ENCODE peak calls at places on chromosomes 5 and 9, in seven cellular contexts. One of them, this sample, is unnamed.

GRCh38 chr5:103624748-103625147 is 62.2 kb upstream of the NUDT12 start:
- DNase-seq in endothelial cell of umbilical vein: peak; percentile 22
- DNase-seq in right lobe of liver: no peak
- DNase-seq in Peyer's patch: no peak
- DNase-seq in heart left ventricle: no peak
- DNase-seq in tibial nerve: no peak
- DNase-seq in ovary: no peak
- DNase-seq in this sample: no peak

GRCh38 chr5:72767289-72768010 is 49.0 kb upstream of the TNPO1 start:
- DNase-seq in endothelial cell of umbilical vein: peak; percentile 2
- DNase-seq in right lobe of liver: peak; percentile 72
- DNase-seq in Peyer's patch: no peak
- DNase-seq in heart left ventricle: no peak
- DNase-seq in tibial nerve: no peak
- DNase-seq in ovary: no peak
- DNase-seq in this sample: no peak

GRCh38 chr5:76326559-76327351 is 76.3 kb upstream of the IQGAP2 start:
- DNase-seq in endothelial cell of umbilical vein: no peak
- DNase-seq in right lobe of liver: no peak
- DNase-seq in Peyer's patch: no peak
- DNase-seq in heart left ventricle: no peak
- DNase-seq in tibial nerve: no peak
- DNase-seq in ovary: no peak
- DNase-seq in this sample: no peak

GRCh38 chr9:124792976-124793594 is 16.2 kb downstream of the OLFML2A start:
- DNase-seq in endothelial cell of umbilical vein: no peak
- DNase-seq in right lobe of liver: no peak
- DNase-seq in Peyer's patch: no peak
- DNase-seq in heart left ventricle: no peak
- DNase-seq in tibial nerve: no peak
- DNase-seq in ovary: peak; percentile 64
- DNase-seq in this sample: no peak

GRCh38 chr9:134434896-134435506 is 108.7 kb downstream of the RXRA start:
- DNase-seq in endothelial cell of umbilical vein: peak; percentile 94
- DNase-seq in right lobe of liver: peak; percentile 98
- DNase-seq in Peyer's patch: peak; percentile 51
- DNase-seq in heart left ventricle: peak; percentile 96
- DNase-seq in tibial nerve: peak; percentile 96
- DNase-seq in ovary: peak; percentile 98
- DNase-seq in this sample: peak; percentile 97

GRCh38 chr5:141639357-141640050 is 2.7 kb downstream of the RELL2 start:
- DNase-seq in endothelial cell of umbilical vein: no peak
- DNase-seq in right lobe of liver: no peak
- DNase-seq in Peyer's patch: no peak
- DNase-seq in heart left ventricle: no peak
- DNase-seq in tibial nerve: no peak
- DNase-seq in ovary: no peak
- DNase-seq in this sample: peak; percentile 82

GRCh38 chr9:131347376-131348020 is 46.4 kb upstream of the PRRC2B start:
- DNase-seq in endothelial cell of umbilical vein: no peak
- DNase-seq in right lobe of liver: no peak
- DNase-seq in Peyer's patch: no peak
- DNase-seq in heart left ventricle: no peak
- DNase-seq in tibial nerve: no peak
- DNase-seq in ovary: no peak
- DNase-seq in this sample: peak; percentile 56

GRCh38 chr5:17089690-17090089 is 127.7 kb upstream of the BASP1 start:
- DNase-seq in endothelial cell of umbilical vein: no peak
- DNase-seq in right lobe of liver: no peak
- DNase-seq in Peyer's patch: no peak
- DNase-seq in heart left ventricle: no peak
- DNase-seq in tibial nerve: no peak
- DNase-seq in ovary: no peak
- DNase-seq in this sample: no peak

GRCh38 chr5:15914603-15915002 is 265.0 kb downstream of the MARCHF11 start:
- DNase-seq in endothelial cell of umbilical vein: no peak
- DNase-seq in right lobe of liver: no peak
- DNase-seq in Peyer's patch: no peak
- DNase-seq in heart left ventricle: no peak
- DNase-seq in tibial nerve: no peak
- DNase-seq in ovary: no peak
- DNase-seq in this sample: no peak

GRCh38 chr9:96109718-96110351 is 192.1 kb downstream of the HSD17B3 start:
- DNase-seq in endothelial cell of umbilical vein: peak; percentile 19
- DNase-seq in right lobe of liver: no peak
- DNase-seq in Peyer's patch: no peak
- DNase-seq in heart left ventricle: no peak
- DNase-seq in tibial nerve: no peak
- DNase-seq in ovary: no peak
- DNase-seq in this sample: no peak

GRCh38 chr9:124482431-124483031 is 24.7 kb downstream of the NR5A1 start:
- DNase-seq in endothelial cell of umbilical vein: no peak
- DNase-seq in right lobe of liver: no peak
- DNase-seq in Peyer's patch: no peak
- DNase-seq in heart left ventricle: no peak
- DNase-seq in tibial nerve: no peak
- DNase-seq in ovary: no peak
- DNase-seq in this sample: no peak

GRCh38 chr5:56323505-56323904 is 90.4 kb upstream of the ANKRD55 start:
- DNase-seq in endothelial cell of umbilical vein: no peak
- DNase-seq in right lobe of liver: no peak
- DNase-seq in Peyer's patch: no peak
- DNase-seq in heart left ventricle: no peak
- DNase-seq in tibial nerve: no peak
- DNase-seq in ovary: no peak
- DNase-seq in this sample: no peak

GRCh38 chr9:127207734-127208410 is 56.7 kb upstream of the GARNL3 start:
- DNase-seq in endothelial cell of umbilical vein: no peak
- DNase-seq in right lobe of liver: no peak
- DNase-seq in Peyer's patch: no peak
- DNase-seq in heart left ventricle: no peak
- DNase-seq in tibial nerve: no peak
- DNase-seq in ovary: peak; percentile 22
- DNase-seq in this sample: no peak

GRCh38 chr9:105065119-105066088 is 137.4 kb upstream of the ABCA1 start:
- DNase-seq in endothelial cell of umbilical vein: no peak
- DNase-seq in right lobe of liver: no peak
- DNase-seq in Peyer's patch: no peak
- DNase-seq in heart left ventricle: no peak
- DNase-seq in tibial nerve: no peak
- DNase-seq in ovary: no peak
- DNase-seq in this sample: peak; percentile 74

GRCh38 chr9:133089271-133089671 is 27.5 kb downstream of the CEL start:
- DNase-seq in endothelial cell of umbilical vein: no peak
- DNase-seq in right lobe of liver: no peak
- DNase-seq in Peyer's patch: no peak
- DNase-seq in heart left ventricle: no peak
- DNase-seq in tibial nerve: no peak
- DNase-seq in ovary: no peak
- DNase-seq in this sample: no peak

GRCh38 chr9:75039006-75039405 is 10.9 kb upstream of the CARNMT1 start:
- DNase-seq in endothelial cell of umbilical vein: no peak
- DNase-seq in right lobe of liver: no peak
- DNase-seq in Peyer's patch: no peak
- DNase-seq in heart left ventricle: no peak
- DNase-seq in tibial nerve: no peak
- DNase-seq in ovary: no peak
- DNase-seq in this sample: no peak

GRCh38 chr5:110917161-110917875 is 154.2 kb upstream of the TSLP start:
- DNase-seq in endothelial cell of umbilical vein: no peak
- DNase-seq in right lobe of liver: no peak
- DNase-seq in Peyer's patch: no peak
- DNase-seq in heart left ventricle: peak; percentile 9
- DNase-seq in tibial nerve: no peak
- DNase-seq in ovary: no peak
- DNase-seq in this sample: no peak

GRCh38 chr5:141914154-141914743 is 9.4 kb upstream of the DELE1 start:
- DNase-seq in endothelial cell of umbilical vein: peak; percentile 9
- DNase-seq in right lobe of liver: peak; percentile 67
- DNase-seq in Peyer's patch: peak; percentile 62
- DNase-seq in heart left ventricle: peak; percentile 51
- DNase-seq in tibial nerve: no peak
- DNase-seq in ovary: peak; percentile 58
- DNase-seq in this sample: peak; percentile 89

GRCh38 chr5:123367739-123368138 is 55.5 kb downstream of the CEP120 start:
- DNase-seq in endothelial cell of umbilical vein: peak; percentile 22
- DNase-seq in right lobe of liver: no peak
- DNase-seq in Peyer's patch: no peak
- DNase-seq in heart left ventricle: no peak
- DNase-seq in tibial nerve: no peak
- DNase-seq in ovary: no peak
- DNase-seq in this sample: no peak

GRCh38 chr5:179883163-179883562 is 24.5 kb downstream of the TBC1D9B start:
- DNase-seq in endothelial cell of umbilical vein: no peak
- DNase-seq in right lobe of liver: no peak
- DNase-seq in Peyer's patch: no peak
- DNase-seq in heart left ventricle: no peak
- DNase-seq in tibial nerve: no peak
- DNase-seq in ovary: no peak
- DNase-seq in this sample: no peak

GRCh38 chr5:19406576-19407365 is 581.2 kb downstream of the CDH18 start:
- DNase-seq in endothelial cell of umbilical vein: no peak
- DNase-seq in right lobe of liver: no peak
- DNase-seq in Peyer's patch: no peak
- DNase-seq in heart left ventricle: no peak
- DNase-seq in tibial nerve: no peak
- DNase-seq in ovary: no peak
- DNase-seq in this sample: no peak

DNA sequence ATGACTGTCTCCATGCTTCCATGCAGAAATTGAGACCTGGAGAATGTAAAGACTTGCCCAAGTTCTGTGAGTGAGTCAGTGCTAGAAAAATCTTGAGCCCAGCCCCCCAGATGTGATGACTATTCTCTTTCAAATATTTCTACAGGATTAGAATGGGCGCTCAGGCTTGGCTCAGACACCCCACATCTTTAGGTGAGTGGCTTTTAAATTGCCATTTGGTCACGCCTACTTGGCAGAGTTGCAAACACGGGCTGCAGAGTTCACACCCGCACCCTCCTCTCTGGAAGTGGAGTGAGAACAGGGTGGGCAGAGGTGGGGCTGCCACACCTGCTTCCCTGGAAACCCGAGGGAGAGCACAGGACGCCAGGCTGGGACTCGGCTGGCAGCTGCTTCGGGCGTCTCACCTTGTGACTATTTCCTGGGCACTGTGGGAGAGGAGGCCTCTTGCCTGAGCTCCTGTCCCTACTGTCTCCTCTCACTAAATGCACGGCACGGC is 37.6 kb downstream of the ROPN1L start:
- DNase-seq in endothelial cell of umbilical vein: no peak
- DNase-seq in right lobe of liver: no peak
- DNase-seq in Peyer's patch: no peak
- DNase-seq in heart left ventricle: no peak
- DNase-seq in tibial nerve: no peak
- DNase-seq in ovary: no peak
- DNase-seq in this sample: no peak
- TF ChIP-seq POLR2A in endothelial cell of umbilical vein: no peak
- TF ChIP-seq POLR2A in right lobe of liver: no peak
- TF ChIP-seq POLR2A in Peyer's patch: peak; percentile 15
- TF ChIP-seq POLR2A in heart left ventricle: no peak
- TF ChIP-seq POLR2A in tibial nerve: no peak
- TF ChIP-seq POLR2A in ovary: no peak
- TF ChIP-seq POLR2A in this sample: no peak

GRCh38 chr9:73155968-73156592 is 4.4 kb downstream of the ANXA1 start:
- DNase-seq in endothelial cell of umbilical vein: no peak
- DNase-seq in right lobe of liver: no peak
- DNase-seq in Peyer's patch: no peak
- DNase-seq in heart left ventricle: no peak
- DNase-seq in tibial nerve: no peak
- DNase-seq in ovary: no peak
- DNase-seq in this sample: no peak
- H3K4me3 ChIP-seq in endothelial cell of umbilical vein: no peak overlapping the region
- H3K4me3 ChIP-seq in right lobe of liver: no peak overlapping the region
- H3K4me3 ChIP-seq in Peyer's patch: no peak overlapping the region
- H3K4me3 ChIP-seq in heart left ventricle: no peak overlapping the region
- H3K4me3 ChIP-seq in tibial nerve: no peak overlapping the region
- H3K4me3 ChIP-seq in ovary: no peak overlapping the region
- H3K4me3 ChIP-seq in this sample: no peak overlapping the region

DNA sequence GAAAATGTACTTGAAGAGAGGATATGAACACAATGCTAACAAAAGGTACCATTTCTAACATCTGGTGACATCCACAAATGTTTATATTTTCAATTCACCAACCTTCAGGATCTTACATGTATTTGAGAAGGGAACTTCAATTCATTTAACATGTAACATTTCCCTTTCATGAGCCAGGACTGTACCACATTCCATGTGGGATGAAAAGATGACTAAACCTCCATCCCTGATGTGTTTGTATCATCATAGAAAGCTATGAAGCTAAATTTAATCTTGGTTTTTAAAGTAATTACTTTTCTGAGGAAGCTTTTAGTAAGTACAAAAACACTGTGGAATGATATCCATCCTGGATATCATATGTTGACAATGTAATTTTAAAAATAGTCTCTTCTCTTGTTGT is 78.2 kb upstream of the GNA14 start:
- DNase-seq in endothelial cell of umbilical vein: no peak
- DNase-seq in right lobe of liver: no peak
- DNase-seq in Peyer's patch: no peak
- DNase-seq in heart left ventricle: no peak
- DNase-seq in tibial nerve: no peak
- DNase-seq in ovary: no peak
- DNase-seq in this sample: no peak
- TF ChIP-seq CTCF in endothelial cell of umbilical vein: no peak
- TF ChIP-seq CTCF in right lobe of liver: no peak
- TF ChIP-seq CTCF in Peyer's patch: no peak
- TF ChIP-seq CTCF in heart left ventricle: no peak
- TF ChIP-seq CTCF in tibial nerve: no peak
- TF ChIP-seq CTCF in ovary: no peak
- TF ChIP-seq CTCF in this sample: no peak

DNA sequence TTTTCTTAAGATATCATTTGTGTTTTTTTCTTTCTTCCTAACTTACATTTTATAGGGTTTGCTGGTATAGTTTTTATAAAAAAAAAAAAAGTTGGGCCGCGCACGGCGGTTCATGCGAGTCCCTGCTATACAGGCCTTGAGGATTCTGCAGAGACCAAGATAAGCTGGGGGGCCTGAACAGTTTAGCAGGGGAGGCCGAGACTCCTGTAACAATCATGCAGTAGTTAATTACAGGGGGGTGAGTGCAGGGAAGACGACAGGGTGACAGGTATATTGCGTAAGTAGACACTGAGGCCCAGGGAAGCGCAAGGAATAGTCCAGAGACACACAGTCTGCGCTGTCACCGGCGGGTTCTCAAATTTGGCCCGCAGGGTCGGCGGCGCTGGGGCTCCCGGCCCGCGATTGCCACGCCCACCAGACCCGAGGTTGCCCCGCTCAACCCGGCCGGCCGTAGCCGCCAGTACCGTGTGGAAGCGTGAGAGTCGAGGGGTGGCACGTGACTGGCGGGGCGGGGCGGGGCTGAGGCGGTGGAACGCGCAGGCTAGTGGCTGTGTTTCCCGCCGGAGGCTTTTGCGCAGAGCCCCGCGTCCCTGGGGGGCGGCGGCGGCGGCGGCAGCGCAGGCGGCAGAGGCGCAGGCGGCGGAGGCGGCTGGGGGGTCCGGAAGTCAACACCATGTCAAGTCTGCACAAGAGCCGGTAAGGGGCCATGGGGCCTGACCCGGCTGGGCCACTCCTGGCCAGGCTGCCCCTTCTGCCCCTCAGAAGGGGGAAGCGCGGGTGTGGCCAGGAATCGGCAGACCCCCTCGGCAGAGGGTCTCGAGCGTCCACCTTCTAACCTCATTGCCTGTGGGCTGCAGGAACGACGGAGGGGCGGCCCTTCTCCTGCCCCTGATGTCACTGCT is at the start of gene TBC1D13:
- DNase-seq in endothelial cell of umbilical vein: peak; percentile 82
- DNase-seq in right lobe of liver: peak; percentile 94
- DNase-seq in Peyer's patch: peak; percentile 91
- DNase-seq in heart left ventricle: peak; percentile 91
- DNase-seq in tibial nerve: peak; percentile 85
- DNase-seq in ovary: peak; percentile 91
- DNase-seq in this sample: peak; percentile 82
- TF ChIP-seq POLR2A in endothelial cell of umbilical vein: peak; percentile 66
- TF ChIP-seq POLR2A in right lobe of liver: peak; percentile 47
- TF ChIP-seq POLR2A in Peyer's patch: peak; percentile 60
- TF ChIP-seq POLR2A in heart left ventricle: peak; percentile 73
- TF ChIP-seq POLR2A in tibial nerve: peak; percentile 63
- TF ChIP-seq POLR2A in ovary: peak; percentile 59
- TF ChIP-seq POLR2A in this sample: no peak